ENCODE peak calls at places on chromosomes 4 and X, in seven cellular contexts. A, X, G, T, Z, S and D are unnamed samples.

GRCh38 chrX:49856819-49857218 is 22.5 kb upstream of the USP27X start:
- DNase-seq in A (no peak), X (no peak), G (no peak), T (no peak), Z (no peak), S (no peak), D (no peak)

GRCh38 chrX:133511041-133511440 is 95.8 kb upstream of the GPC4 start:
- DNase-seq in A (no peak), X (no peak), G (no peak), T (no peak), Z (no peak), S (no peak), D (no peak)

GRCh38 chr4:82493721-82494425 is 63.5 kb downstream of the ENOPH1 start:
- DNase-seq in A (no peak), X (no peak), G (no peak), T (no peak), Z (no peak), S (peak), D (no peak)

GRCh38 chr4:168639914-168640313 is 143.1 kb downstream of the PALLD start:
- DNase-seq in A (no peak), X (no peak), G (no peak), T (no peak), Z (no peak), S (no peak), D (no peak)

GRCh38 chr4:2796261-2797187 is 3.6 kb downstream of the SH3BP2 start:
- DNase-seq in A (no peak), X (peak), G (no peak), T (peak), Z (no peak), S (no peak), D (no peak)

GRCh38 chr4:181674315-181674714 is 568.9 kb upstream of the TENM3 start:
- DNase-seq in A (no peak), X (peak), G (no peak), T (no peak), Z (no peak), S (peak), D (no peak)

GRCh38 chr4:66376396-66376795 is 706.1 kb upstream of the EPHA5 start:
- DNase-seq in A (no peak), X (no peak), G (no peak), T (no peak), Z (no peak), S (no peak), D (no peak)

GRCh38 chr4:5157721-5158390 is 106.6 kb downstream of the STK32B start:
- DNase-seq in A (no peak), X (no peak), G (no peak), T (no peak), Z (no peak), S (no peak), D (no peak)

GRCh38 chr4:174427562-174428140 is 94.6 kb downstream of the HPGD start:
- DNase-seq in A (no peak), X (peak), G (no peak), T (no peak), Z (no peak), S (no peak), D (no peak)

GRCh38 chr4:81648576-81649272 is 177.0 kb upstream of the RASGEF1B start:
- DNase-seq in A (no peak), X (no peak), G (no peak), T (no peak), Z (no peak), S (no peak), D (peak)

GRCh38 chrX:154419688-154420401 is 8.5 kb downstream of the TAFAZZIN start:
- DNase-seq in A (no peak), X (no peak), G (no peak), T (no peak), Z (no peak), S (no peak), D (no peak)

GRCh38 chr4:133316874-133317273 is 167.8 kb downstream of the PCDH10 start:
- DNase-seq in A (no peak), X (no peak), G (no peak), T (no peak), Z (no peak), S (no peak), D (no peak)

GRCh38 chr4:155891058-155891457 is 12.4 kb upstream of the TDO2 start:
- DNase-seq in A (no peak), X (no peak), G (no peak), T (no peak), Z (no peak), S (no peak), D (no peak)

GRCh38 chr4:7186081-7186480 is 6.3 kb upstream of the SORCS2 start:
- DNase-seq in A (no peak), X (no peak), G (no peak), T (no peak), Z (no peak), S (no peak), D (no peak)

GRCh38 chr4:24042094-24042493 is 152.2 kb upstream of the PPARGC1A start:
- DNase-seq in A (no peak), X (no peak), G (no peak), T (no peak), Z (no peak), S (peak), D (no peak)

GRCh38 chr4:107034982-107035710 is 967 bp downstream of the DKK2 start:
- DNase-seq in A (peak), X (no peak), G (no peak), T (peak), Z (no peak), S (no peak), D (peak)

GRCh38 chrX:110412971-110413726 is 54.5 kb downstream of the RTL9 start:
- DNase-seq in A (peak), X (no peak), G (no peak), T (peak), Z (peak), S (no peak), D (peak)

GRCh38 chr4:113064244-113064643 is 14.8 kb downstream of the ANK2 start:
- DNase-seq in A (no peak), X (no peak), G (peak), T (no peak), Z (no peak), S (no peak), D (no peak)

GRCh38 chr4:3232871-3233271 is 16.1 kb upstream of the MSANTD1 start:
- DNase-seq in A (no peak), X (no peak), G (no peak), T (no peak), Z (no peak), S (no peak), D (no peak)

GRCh38 chr4:86521373-86521969 is 72.6 kb upstream of the PTPN13 start:
- DNase-seq in A (no peak), X (no peak), G (no peak), T (no peak), Z (no peak), S (no peak), D (no peak)

GRCh38 chr4:147843162-147843561 is 111.3 kb downstream of the ARHGAP10 start:
- DNase-seq in A (no peak), X (no peak), G (no peak), T (no peak), Z (no peak), S (no peak), D (no peak)

GRCh38 chrX:132442674-132443073 is 46.2 kb downstream of the MBNL3 start:
- DNase-seq in A (no peak), X (no peak), G (no peak), T (no peak), Z (no peak), S (peak), D (no peak)

GRCh38 chr4:185682236-185682635 is 129.8 kb downstream of the SORBS2 start:
- DNase-seq in A (no peak), X (no peak), G (no peak), T (no peak), Z (no peak), S (peak), D (no peak)

GRCh38 chr4:173243917-173244658 is 75.5 kb downstream of the GALNT7 start:
- DNase-seq in A (no peak), X (no peak), G (no peak), T (no peak), Z (no peak), S (no peak), D (no peak)

GRCh38 chr4:96131186-96131585 is 291.3 kb downstream of the PDHA2 start:
- DNase-seq in A (no peak), X (no peak), G (no peak), T (no peak), Z (no peak), S (no peak), D (no peak)

GRCh38 chr4:105709081-105709450 is 482 bp downstream of the GSTCD start:
- DNase-seq in A (no peak), X (peak), G (no peak), T (no peak), Z (no peak), S (no peak), D (no peak)

GRCh38 chrX:37959212-37960021 is 46.9 kb upstream of the SYTL5 start:
- DNase-seq in A (no peak), X (no peak), G (peak), T (no peak), Z (no peak), S (no peak), D (no peak)

GRCh38 chr4:45317276-45317675 is 590.9 kb upstream of the GNPDA2 start:
- DNase-seq in A (no peak), X (no peak), G (no peak), T (no peak), Z (no peak), S (no peak), D (no peak)

GRCh38 chr4:164081801-164082200 is 587.3 kb downstream of the TMA16 start:
- DNase-seq in A (no peak), X (no peak), G (no peak), T (no peak), Z (no peak), S (no peak), D (no peak)

GRCh38 chr4:73839715-73840114 is 3.2 kb downstream of the CXCL6 start:
- DNase-seq in A (no peak), X (no peak), G (no peak), T (no peak), Z (no peak), S (no peak), D (no peak)

GRCh38 chr4:5267418-5267817 is 216.1 kb downstream of the STK32B start:
- DNase-seq in A (no peak), X (no peak), G (no peak), T (no peak), Z (no peak), S (peak), D (no peak)

GRCh38 chr4:152372444-152372843 is 163.4 kb downstream of the FBXW7 start:
- DNase-seq in A (no peak), X (no peak), G (no peak), T (no peak), Z (no peak), S (no peak), D (no peak)

GRCh38 chr4:147599764-147600163 is 17.4 kb upstream of the TMEM184C start:
- DNase-seq in A (no peak), X (no peak), G (no peak), T (no peak), Z (no peak), S (no peak), D (no peak)

GRCh38 chr4:36255575-36255974 is 11.3 kb upstream of the ARAP2 start:
- DNase-seq in A (peak), X (peak), G (no peak), T (no peak), Z (no peak), S (no peak), D (no peak)

GRCh38 chrX:46873746-46874145 is 36.9 kb downstream of the RP2 start:
- DNase-seq in A (no peak), X (no peak), G (no peak), T (no peak), Z (no peak), S (no peak), D (no peak)